ENCODE peak calls at places on chromosomes 7 and 10, in seven cellular contexts. V is NAMALWA, W is fibroblast of pulmonary artery, Y is activated T-helper 1 cell treated with Interleukin-2 at 50 U/mL for 16 hours, B is type B pancreatic cell, M is mesenteric fat pad, U is NCI-H2081. S is an unnamed sample.

GRCh38 chr10:131911451-131911850 is 10.6 kb downstream of the PPP2R2D start:
- DNase-seq in Y (no peak), M (no peak), V (no peak), U (no peak), W (no peak), B (no peak), S (no peak)

GRCh38 chr7:131106681-131107342 is 220.9 kb upstream of the MKLN1 start:
- DNase-seq in M (no peak), Y (peak), W (peak), B (no peak), U (peak), V (peak), S (no peak)

GRCh38 chr7:39745320-39745719 is 121.9 kb downstream of the RALA start:
- DNase-seq in Y (no peak), M (no peak), V (no peak), W (no peak), U (no peak), B (no peak), S (no peak)

GRCh38 chr7:151755131-151755787 is 121.7 kb downstream of the PRKAG2 start:
- DNase-seq in W (peak), U (no peak), B (no peak), Y (no peak), M (no peak), V (no peak), S (no peak)

GRCh38 chr7:55474944-55475911 is 97.1 kb downstream of the VOPP1 start:
- DNase-seq in V (no peak), M (peak), U (no peak), Y (peak), W (no peak), B (no peak), S (no peak)

GRCh38 chr7:131330299-131330698 is 2.6 kb downstream of the MKLN1 start:
- DNase-seq in V (no peak), W (no peak), Y (no peak), M (no peak), B (no peak), U (no peak), S (no peak)

GRCh38 chr10:43809211-43809930 is 160.7 kb upstream of the ZNF32 start:
- DNase-seq in U (no peak), B (no peak), V (no peak), W (peak), Y (no peak), M (no peak), S (peak)

GRCh38 chr10:93579089-93579488 is 12.6 kb downstream of the FFAR4 start:
- DNase-seq in U (no peak), B (no peak), W (no peak), M (no peak), Y (no peak), V (no peak), S (peak)

GRCh38 chr10:1011696-1012095 is 14.0 kb downstream of the IDI2 start:
- DNase-seq in Y (no peak), V (no peak), B (no peak), W (no peak), U (no peak), M (no peak), S (no peak)

S was measured in choroid plexus epithelial cell.